ENCODE peak calls at places on chromosome 21, in eight cellular contexts. W is esophagus muscularis mucosa, Z is adrenal gland, S is upper lobe of right lung, K is lower lobe of right lung, U is RWPE2, V is colonic mucosa, P is heart left ventricle. Q is an unnamed sample. For H3K4me1 and H3K36me3, the result is how much of the 10 kb centered on the place peaks cover.

GRCh38 chr21:45976666-45977335 is 4.8 kb upstream of the COL6A1 start:
- DNase-seq in W (no peak), Z (no peak), S (no peak), K (no peak), U (no peak), V (no peak), P (peak), Q (no peak)

GRCh38 chr21:27519357-27519756 is 552.5 kb upstream of the ADAMTS5 start:
- DNase-seq in W (no peak), Z (no peak), S (no peak), K (no peak), U (no peak), V (no peak), P (no peak), Q (no peak)

GRCh38 chr21:23016617-23017016 is 2018.4 kb downstream of the NCAM2 start:
- DNase-seq in W (no peak), Z (no peak), S (no peak), K (no peak), U (no peak), V (no peak), P (no peak), Q (no peak)

GRCh38 chr21:29504751-29505321 is 206.1 kb downstream of the BACH1 start:
- DNase-seq in W (no peak), Z (no peak), S (no peak), K (no peak), U (no peak), V (no peak), P (no peak), Q (no peak)

GRCh38 chr21:26490771-26491170 is 82.3 kb downstream of the CYYR1 start:
- DNase-seq in W (no peak), Z (no peak), S (no peak), K (no peak), U (no peak), V (no peak), P (no peak), Q (no peak)

GRCh38 chr21:25186278-25186677 is 421.0 kb downstream of the MRPL39 start:
- DNase-seq in W (no peak), Z (peak), S (no peak), K (no peak), U (no peak), V (no peak), P (no peak), Q (no peak)

GRCh38 chr21:45598109-45598508 is 45.4 kb upstream of the PCBP3 start:
- DNase-seq in W (no peak), Z (no peak), S (peak), K (no peak), U (peak), V (no peak), P (no peak), Q (peak)

GRCh38 chr21:32131960-32132359 is 146.9 kb downstream of the MIS18A start:
- DNase-seq in W (no peak), Z (peak), S (no peak), K (no peak), U (no peak), V (no peak), P (no peak), Q (no peak)

GRCh38 chr21:26849428-26850115 is 4.4 kb upstream of the ADAMTS1 start:
- DNase-seq in W (no peak), Z (no peak), S (no peak), K (no peak), U (no peak), V (no peak), P (no peak), Q (no peak)

GRCh38 chr21:33071878-33072306 is 2.0 kb downstream of the OLIG1 start:
- DNase-seq in W (no peak), Z (no peak), S (no peak), K (no peak), U (no peak), V (no peak), P (no peak), Q (no peak)

GRCh38 chr21:19640964-19641363 is 1237.4 kb upstream of the TMPRSS15 start:
- DNase-seq in W (no peak), Z (no peak), S (no peak), K (no peak), U (no peak), V (no peak), P (no peak), Q (no peak)

GRCh38 chr21:46646541-46647154 is 11.2 kb downstream of the PRMT2 start:
- DNase-seq in W (peak), Z (no peak), S (no peak), K (no peak), U (no peak), V (no peak), P (no peak), Q (no peak)

GRCh38 chr21:18493420-18493819 is 89.8 kb upstream of the TMPRSS15 start:
- DNase-seq in W (no peak), Z (peak), S (no peak), K (no peak), U (no peak), V (no peak), P (no peak), Q (no peak)

GRCh38 chr21:14711287-14711686 is 165.2 kb upstream of the SAMSN1 start:
- DNase-seq in W (no peak), Z (no peak), S (no peak), K (no peak), U (no peak), V (no peak), P (no peak), Q (no peak)

GRCh38 chr21:31731112-31731801 is 661 bp downstream of the SCAF4 start:
- DNase-seq in W (no peak), Z (peak), S (peak), K (peak), U (peak), V (peak), P (peak), Q (peak)

GRCh38 chr21:29343517-29343916 is 44.8 kb downstream of the BACH1 start:
- DNase-seq in W (no peak), Z (no peak), S (no peak), K (no peak), U (no peak), V (no peak), P (no peak), Q (no peak)

GRCh38 chr21:18204931-18205330 is 39.7 kb upstream of the CHODL start:
- DNase-seq in W (no peak), Z (no peak), S (no peak), K (no peak), U (no peak), V (no peak), P (no peak), Q (no peak)

GRCh38 chr21:15206514-15206913 is 141.7 kb upstream of the NRIP1 start:
- DNase-seq in W (no peak), Z (no peak), S (no peak), K (no peak), U (no peak), V (no peak), P (no peak), Q (no peak)

GRCh38 chr21:45905196-45905595 is 76.4 kb upstream of the COL6A1 start:
- DNase-seq in W (no peak), Z (no peak), S (no peak), K (no peak), U (peak), V (no peak), P (no peak), Q (no peak)

GRCh38 chr21:30209571-30209970 is 6.3 kb downstream of the CLDN8 start:
- DNase-seq in W (no peak), Z (no peak), S (no peak), K (no peak), U (no peak), V (no peak), P (no peak), Q (no peak)

GRCh38 chr21:46183910-46184624 is at the start of gene SPATC1L:
- DNase-seq in W (peak), Z (peak), S (peak), K (peak), U (no peak), V (peak), P (peak), Q (peak)

GRCh38 chr21:16667395-16667794 is 845.4 kb upstream of the CXADR start:
- DNase-seq in W (no peak), Z (no peak), S (no peak), K (no peak), U (no peak), V (no peak), P (no peak), Q (no peak)

GRCh38 chr21:25573409-25574206 is 33.7 kb downstream of the MRPL39 start:
- DNase-seq in W (no peak), Z (peak), S (no peak), K (no peak), U (no peak), V (no peak), P (no peak), Q (no peak)

GRCh38 chr21:29321217-29321616 is 22.5 kb downstream of the BACH1 start:
- DNase-seq in W (no peak), Z (no peak), S (no peak), K (no peak), U (no peak), V (no peak), P (no peak), Q (no peak)

GRCh38 chr21:32578107-32578691 is 7.1 kb downstream of the TCP10L start:
- DNase-seq in W (no peak), Z (no peak), S (no peak), K (no peak), U (no peak), V (peak), P (no peak), Q (no peak)

GRCh38 chr21:36207577-36208320 is 51.1 kb downstream of the DOP1B start:
- DNase-seq in W (no peak), Z (no peak), S (no peak), K (no peak), U (no peak), V (no peak), P (no peak), Q (peak)

GRCh38 chr21:39502631-39503030 is 50.9 kb downstream of the SH3BGR start:
- DNase-seq in W (no peak), Z (no peak), S (no peak), K (no peak), U (no peak), V (no peak), P (no peak), Q (no peak)
- H3K27ac ChIP-seq in W (peak), Z (no peak), S (no peak), K (no peak), U (no peak), V (no peak), P (no peak), Q (peak)

GRCh38 chr21:43349644-43350043 is 77.3 kb downstream of the SIK1 start:
- DNase-seq in W (no peak), Z (no peak), S (no peak), K (no peak), U (no peak), V (no peak), P (no peak), Q (no peak)

GRCh38 chr21:43352568-43353281 is 74.2 kb downstream of the SIK1 start:
- DNase-seq in W (no peak), Z (no peak), S (no peak), K (no peak), U (no peak), V (no peak), P (no peak), Q (no peak)

GRCh38 chr21:43353282-43354010 is 73.5 kb downstream of the SIK1 start:
- DNase-seq in W (no peak), Z (no peak), S (no peak), K (no peak), U (no peak), V (no peak), P (no peak), Q (no peak)

GRCh38 chr21:43354016-43354420 is 72.9 kb downstream of the SIK1 start:
- DNase-seq in W (no peak), Z (no peak), S (no peak), K (no peak), U (no peak), V (no peak), P (no peak), Q (no peak)

GRCh38 chr21:43352138-43352537 is 74.8 kb downstream of the SIK1 start:
- DNase-seq in W (no peak), Z (no peak), S (no peak), K (no peak), U (no peak), V (no peak), P (no peak), Q (no peak)
- H3K4me1 ChIP-seq in W (under half), Z (under half), S (under half), K (under half), U (under half), V (under half), P (under half), Q (under half)

GRCh38 chr21:34830386-34831140 is 161.8 kb downstream of the CLIC6 start:
- DNase-seq in W (no peak), Z (peak), S (no peak), K (no peak), U (no peak), V (no peak), P (no peak), Q (no peak)
- H3K36me3 ChIP-seq in W (under half), Z (under half), S (under half), K (half or more), U (half or more), V (under half), P (under half), Q (under half)

GRCh38 chr21:42777757-42778344 is 101.5 kb downstream of the WDR4 start:
- DNase-seq in W (no peak), Z (no peak), S (no peak), K (peak), U (no peak), V (no peak), P (no peak), Q (no peak)
- H3K27ac ChIP-seq in W (no peak), Z (no peak), S (no peak), K (no peak), U (no peak), V (no peak), P (no peak), Q (no peak)

GRCh38 chr21:44582980-44583799 is 2.8 kb upstream of the KRTAP10-5 start:
- DNase-seq in W (peak), Z (no peak), S (no peak), K (no peak), U (no peak), V (no peak), P (no peak), Q (no peak)
- H3K4me1 ChIP-seq in W (under half), Z (under half), S (under half), K (under half), U (under half), V (under half), P (under half), Q (under half)

GRCh38 chr21:38144193-38144592 is 112.6 kb upstream of the KCNJ15 start:
- DNase-seq in W (no peak), Z (no peak), S (no peak), K (no peak), U (no peak), V (no peak), P (no peak), Q (no peak)
- H3K36me3 ChIP-seq in W (under half), Z (under half), S (under half), K (under half), U (under half), V (under half), P (under half), Q (under half)

Q was measured in aorta.